ENCODE peak calls at places on chromosome 4, in five cellular contexts. M, B, O, U and E are unnamed samples.

GRCh38 chr4:1035510-1035909 is 24.1 kb downstream of the FGFRL1 start:
- DNase-seq in M (peak; percentile 56), B (no peak), O (no peak), U (no peak), E (no peak)

GRCh38 chr4:8117278-8117682 is 41.3 kb downstream of the ABLIM2 start:
- DNase-seq in M (peak; percentile 59), B (no peak), O (no peak), U (no peak), E (no peak)

GRCh38 chr4:2080429-2081300 is 21.5 kb downstream of the NAT8L start:
- DNase-seq in M (no peak), B (no peak), O (no peak), U (no peak), E (peak; percentile 20)

GRCh38 chr4:85867281-85867680 is 392.3 kb downstream of the ARHGAP24 start:
- DNase-seq in M (no peak), B (no peak), O (no peak), U (no peak), E (no peak)

GRCh38 chr4:151276787-151277557 is at the start of gene PRSS48:
- DNase-seq in M (peak; percentile 72), B (peak; percentile 71), O (peak; percentile 20), U (no peak), E (no peak)

GRCh38 chr4:169225058-169225751 is 45.6 kb downstream of the SH3RF1 start:
- DNase-seq in M (no peak), B (peak; percentile 95), O (peak; percentile 63), U (no peak), E (no peak)

GRCh38 chr4:121829511-121829910 is 5.8 kb upstream of the CCNA2 start:
- DNase-seq in M (no peak), B (peak; percentile 64), O (no peak), U (no peak), E (no peak)

GRCh38 chr4:16916719-16917337 is 18.4 kb upstream of the LDB2 start:
- DNase-seq in M (peak; percentile 39), B (peak; percentile 28), O (no peak), U (peak; percentile 74), E (no peak)

GRCh38 chr4:140719022-140719421 is 37.2 kb downstream of the TBC1D9 start:
- DNase-seq in M (no peak), B (peak; percentile 52), O (no peak), U (no peak), E (peak; percentile 72)

GRCh38 chr4:16233569-16234177 is 7.4 kb upstream of the TAPT1 start:
- DNase-seq in M (no peak), B (no peak), O (no peak), U (no peak), E (no peak)

GRCh38 chr4:41358626-41359025 is 101.9 kb downstream of the UCHL1 start:
- DNase-seq in M (peak; percentile 62), B (peak; percentile 48), O (no peak), U (no peak), E (no peak)

GRCh38 chr4:15314974-15315373 is 112.9 kb upstream of the C1QTNF7 start:
- DNase-seq in M (no peak), B (peak; percentile 57), O (no peak), U (no peak), E (no peak)

GRCh38 chr4:139761461-139761860 is 95.8 kb downstream of the MGST2 start:
- DNase-seq in M (no peak), B (peak; percentile 21), O (no peak), U (no peak), E (no peak)

GRCh38 chr4:65623509-65623908 is 46.8 kb downstream of the EPHA5 start:
- DNase-seq in M (no peak), B (peak; percentile 6), O (peak; percentile 43), U (no peak), E (no peak)

GRCh38 chr4:10589808-10590207 is 94.8 kb downstream of the CLNK start:
- DNase-seq in M (no peak), B (peak; percentile 79), O (no peak), U (no peak), E (no peak)

GRCh38 chr4:147479817-147480216 is 1.1 kb upstream of the EDNRA start:
- DNase-seq in M (peak; percentile 29), B (peak; percentile 65), O (peak; percentile 78), U (no peak), E (no peak)

GRCh38 chr4:126762651-126763247 is 870.0 kb upstream of the INTU start:
- DNase-seq in M (no peak), B (no peak), O (no peak), U (no peak), E (no peak)

GRCh38 chr4:128796934-128797333 is 12.6 kb upstream of the JADE1 start:
- DNase-seq in M (no peak), B (no peak), O (no peak), U (no peak), E (no peak)

GRCh38 chr4:108008721-108009120 is 19.0 kb downstream of the HADH start:
- DNase-seq in M (no peak), B (peak; percentile 82), O (no peak), U (no peak), E (no peak)

GRCh38 chr4:116913451-116913850 is 171.9 kb downstream of the TRAM1L1 start:
- DNase-seq in M (no peak), B (no peak), O (no peak), U (no peak), E (no peak)

GRCh38 chr4:82489076-82489475 is 58.7 kb downstream of the ENOPH1 start:
- DNase-seq in M (no peak), B (no peak), O (no peak), U (no peak), E (no peak)

GRCh38 chr4:110196871-110197420 is 1.5 kb downstream of the ELOVL6 start:
- DNase-seq in M (no peak), B (peak; percentile 73), O (no peak), U (peak; percentile 62), E (no peak)

GRCh38 chr4:179164642-179165338 is 1722.6 kb upstream of the AGA start:
- DNase-seq in M (no peak), B (no peak), O (no peak), U (no peak), E (no peak)

GRCh38 chr4:126065016-126065415 is 750.3 kb downstream of the FAT4 start:
- DNase-seq in M (no peak), B (no peak), O (no peak), U (no peak), E (no peak)

GRCh38 chr4:74692973-74693372 is 101.3 kb downstream of the BTC start:
- DNase-seq in M (no peak), B (no peak), O (no peak), U (no peak), E (no peak)

GRCh38 chr4:170388255-170388654 is 298.5 kb upstream of the AADAT start:
- DNase-seq in M (no peak), B (peak; percentile 14), O (peak; percentile 26), U (no peak), E (no peak)

GRCh38 chr4:46844325-46844917 is 64.6 kb downstream of the COX7B2 start:
- DNase-seq in M (no peak), B (peak; percentile 60), O (peak; percentile 54), U (no peak), E (no peak)

DNA sequence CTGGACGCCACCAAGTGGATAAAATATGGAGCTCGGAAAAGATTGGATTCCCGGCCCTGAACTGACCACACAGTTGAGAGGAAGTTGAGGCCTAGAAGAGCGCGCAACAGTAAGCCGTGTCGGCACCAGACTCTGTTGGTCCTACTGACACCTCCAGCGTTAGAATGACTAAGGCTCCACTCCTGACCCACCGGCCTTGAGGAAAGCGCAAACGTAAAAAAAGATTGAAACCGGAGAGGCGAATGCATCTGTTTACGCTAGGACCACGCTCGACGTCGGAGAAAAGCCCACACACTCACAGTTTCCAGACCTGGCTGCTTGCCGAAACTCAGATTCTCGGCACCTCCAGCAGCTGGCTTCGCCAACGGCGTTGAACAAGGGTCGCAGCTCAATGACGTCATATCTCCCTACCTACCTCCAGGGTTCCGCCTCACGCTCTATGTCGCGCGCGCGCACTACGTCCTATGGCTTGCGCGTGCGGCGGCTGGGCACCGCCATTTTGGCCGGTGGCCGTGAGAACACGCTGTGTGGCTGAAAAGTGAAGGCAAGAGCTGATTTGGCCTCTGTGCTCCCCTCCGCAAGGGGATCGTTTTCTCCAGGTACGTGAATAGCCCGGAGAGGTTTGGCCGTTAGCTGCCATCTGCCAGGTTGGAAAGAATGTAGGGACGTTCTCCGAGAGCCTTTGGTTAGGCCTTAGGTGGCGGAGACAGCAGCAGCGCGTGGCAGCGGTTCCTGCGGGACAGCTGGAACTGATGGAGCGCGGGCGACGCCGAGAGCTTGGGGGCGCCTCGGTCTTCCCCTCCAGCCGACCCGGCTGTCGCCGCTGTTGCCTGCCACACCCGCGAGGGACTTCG is at the start of the genes ABCE1 and ANAPC10:
- DNase-seq in M (peak; percentile 90), B (peak; percentile 99), O (peak; percentile 98), U (peak; percentile 90), E (peak; percentile 93)
- TF ChIP-seq CTCF in M (peak; percentile 44), B (peak; percentile 30), O (peak; percentile 54), U (no peak), E (no peak)

GRCh38 chr4:51997647-51998046 is 22.5 kb downstream of the LRRC66 start:
- DNase-seq in M (no peak), B (no peak), O (no peak), U (no peak), E (no peak)
- TF ChIP-seq CTCF in M (no peak), B (no peak), O (no peak), U (no peak), E (no peak)

DNA sequence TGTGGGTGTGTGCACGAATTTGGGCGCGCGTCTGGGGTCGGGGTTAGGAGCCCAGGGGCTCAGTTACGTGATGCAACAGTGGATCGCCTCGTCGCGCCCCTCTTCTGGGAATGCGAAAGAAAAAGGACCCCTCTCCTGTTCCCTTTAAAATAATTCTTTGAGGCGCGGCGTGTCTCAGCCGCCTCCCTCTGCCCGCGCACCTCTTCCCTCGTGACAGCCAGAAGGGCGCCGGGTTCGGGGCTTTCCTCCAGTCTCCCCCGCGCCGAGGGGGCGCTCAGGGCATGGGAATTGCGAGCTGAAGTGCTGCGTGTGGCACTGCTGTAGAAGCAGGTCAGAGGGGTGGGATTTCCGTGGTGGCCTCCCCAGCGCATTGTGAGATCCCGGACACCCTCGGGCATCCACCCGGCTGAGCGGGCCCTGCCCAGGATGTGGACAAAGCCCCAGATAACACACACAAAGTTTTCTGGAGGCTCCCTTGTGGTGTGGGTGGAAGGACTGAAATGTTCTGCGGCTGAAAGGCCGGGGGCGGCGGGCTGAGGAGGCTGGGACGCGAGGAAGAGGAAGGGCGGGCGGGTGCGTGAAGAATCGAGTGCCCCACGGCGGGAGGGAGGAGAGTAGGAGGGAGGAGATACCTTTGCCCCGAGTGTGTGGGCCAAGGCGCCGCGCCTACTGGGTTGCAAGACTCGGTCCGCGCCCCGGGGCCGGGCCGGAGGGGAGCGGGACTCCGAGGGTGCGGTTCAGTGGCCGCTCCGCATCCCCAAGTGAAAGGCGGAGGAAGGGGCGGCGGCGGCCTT is 697 bp downstream of the SEPTIN11 start:
- DNase-seq in M (peak; percentile 58), B (peak; percentile 67), O (no peak), U (peak; percentile 44), E (no peak)
- TF ChIP-seq CTCF in M (no peak), B (no peak), O (no peak), U (no peak), E (no peak)

DNA sequence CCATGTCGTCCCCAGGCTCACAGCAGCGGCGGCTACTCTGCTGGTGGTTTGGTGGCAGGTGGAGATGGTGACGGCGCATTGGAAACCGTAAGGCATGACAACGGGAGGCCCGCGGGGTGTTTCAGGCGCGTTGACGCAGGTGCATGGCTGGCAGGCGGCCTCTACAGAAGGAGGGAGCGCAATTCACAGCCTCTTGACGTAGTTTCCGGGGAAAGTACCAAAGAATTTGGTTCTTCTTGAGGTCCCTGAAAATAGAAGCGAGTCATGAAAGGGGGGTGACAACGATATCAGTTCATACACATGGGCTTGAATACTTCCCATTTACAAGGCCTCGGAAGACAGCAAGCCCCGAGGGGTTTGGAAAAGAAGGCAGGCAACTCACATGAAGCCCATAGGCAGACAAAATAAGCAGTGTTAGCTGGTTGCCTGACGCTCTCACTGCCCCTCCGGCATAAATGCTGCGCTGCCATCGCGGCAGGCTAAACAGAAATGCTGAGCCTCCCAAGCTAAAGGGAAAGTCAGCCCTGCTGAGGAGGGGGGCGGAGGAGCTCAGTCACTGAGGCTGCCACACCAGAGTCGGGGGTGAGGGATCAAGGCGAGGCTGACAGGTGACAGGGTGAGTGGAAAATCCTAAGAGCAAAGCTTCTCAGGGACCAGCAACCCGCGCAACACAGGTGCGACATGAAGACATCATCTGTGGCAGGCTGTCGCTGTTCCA is 52.3 kb upstream of the PDLIM3 start:
- DNase-seq in M (no peak), B (peak; percentile 21), O (no peak), U (peak; percentile 36), E (no peak)
- TF ChIP-seq CTCF in M (no peak), B (no peak), O (no peak), U (no peak), E (no peak)